ENCODE peak calls at places on chromosomes 4 and X, in eight cellular contexts. J is nephron progenitor cell, Y is B cell, H is fibroblast of mammary gland, Z is left colon, B is NT2/D1, G is ovary, A is T-cell. I is an unnamed sample.
A peak's percentile ranks its signal among the peaks of the same experiment; 100 is the strongest.

GRCh38 chr4:179803857-179804256 is 2361.6 kb upstream of the AGA start:
- DNase-seq in B (no peak), J (no peak), G (no peak), Z (no peak), H (no peak), A (no peak), Y (no peak), I (no peak)

GRCh38 chr4:6772223-6772928 is 10.2 kb upstream of the KIAA0232 start:
- DNase-seq in Z (peak; percentile 64), H (no peak), Y (no peak), J (no peak), G (no peak), A (no peak), B (no peak), I (no peak)

GRCh38 chrX:85084770-85085393 is 81.2 kb downstream of the APOOL start:
- DNase-seq in H (peak; percentile 55), Y (peak; percentile 45), B (no peak), Z (no peak), J (peak; percentile 25), A (no peak), G (no peak), I (no peak)

GRCh38 chr4:27154706-27155105 is 294.1 kb downstream of the STIM2 start:
- DNase-seq in Y (no peak), J (no peak), G (no peak), Z (no peak), H (peak; percentile 96), A (no peak), B (no peak), I (no peak)

GRCh38 chr4:38160487-38161207 is 200.4 kb downstream of the PTTG2 start:
- DNase-seq in Y (peak; percentile 59), A (no peak), J (no peak), H (peak; percentile 99), G (no peak), B (no peak), Z (peak; percentile 53), I (peak; percentile 70)

GRCh38 chr4:111136438-111136837 is 513.6 kb upstream of the PITX2 start:
- DNase-seq in Y (no peak), Z (no peak), H (peak; percentile 61), B (peak; percentile 2), G (no peak), A (no peak), J (no peak), I (no peak)

GRCh38 chr4:82984459-82984858 is 26.2 kb downstream of the LIN54 start:
- DNase-seq in A (no peak), Y (no peak), H (peak; percentile 78), Z (no peak), G (no peak), B (no peak), J (no peak), I (no peak)

GRCh38 chrX:154902408-154902807 is 16.3 kb downstream of the F8A1 start:
- DNase-seq in B (no peak), H (no peak), G (no peak), Z (no peak), A (no peak), J (no peak), Y (no peak), I (no peak)

GRCh38 chr4:151045907-151046306 is 30.8 kb upstream of the LRBA start:
- DNase-seq in G (no peak), A (no peak), B (peak; percentile 9), Z (no peak), Y (no peak), J (no peak), H (no peak), I (no peak)

GRCh38 chrX:110341189-110342035 is 17.2 kb upstream of the RTL9 start:
- DNase-seq in H (peak; percentile 94), B (no peak), A (no peak), J (no peak), G (no peak), Z (no peak), Y (no peak), I (no peak)

GRCh38 chr4:38804654-38805295 is at the start of gene TLR1:
- DNase-seq in B (no peak), A (no peak), H (peak; percentile 70), Y (peak; percentile 76), J (no peak), G (no peak), Z (no peak), I (no peak)

GRCh38 chrX:128436397-128437103 is 384.3 kb upstream of the ACTRT1 start:
- DNase-seq in G (no peak), J (no peak), Z (no peak), B (no peak), A (no peak), H (no peak), Y (no peak), I (no peak)

GRCh38 chrX:72685810-72686465 is 28.2 kb downstream of the PHKA1 start:
- DNase-seq in Z (no peak), B (no peak), G (no peak), H (peak; percentile 38), A (no peak), J (no peak), Y (no peak), I (no peak)

GRCh38 chr4:63020661-63021060 is 1388.6 kb downstream of the TECRL start:
- DNase-seq in Z (no peak), B (no peak), H (no peak), A (no peak), G (no peak), Y (no peak), J (no peak), I (no peak)

GRCh38 chrX:19046343-19047215 is 62.7 kb upstream of the PHKA2 start:
- DNase-seq in A (no peak), Y (no peak), J (no peak), B (no peak), H (peak; percentile 68), G (no peak), Z (no peak), I (no peak)

GRCh38 chrX:71095971-71096701 is 485 bp downstream of the FOXO4 start:
- DNase-seq in B (peak; percentile 25), Y (no peak), Z (no peak), J (peak; percentile 22), H (peak; percentile 28), G (no peak), A (no peak), I (no peak)

GRCh38 chrX:28590394-28590793 is 3.1 kb downstream of the IL1RAPL1 start:
- DNase-seq in Z (no peak), B (no peak), A (no peak), G (no peak), Y (no peak), J (no peak), H (no peak), I (no peak)

GRCh38 chr4:61443813-61444510 is 243.8 kb downstream of the ADGRL3 start:
- DNase-seq in G (no peak), Z (no peak), Y (no peak), B (no peak), A (no peak), H (peak; percentile 63), J (no peak), I (no peak)